ENCODE peak calls at places on chromosome 22, in ten cellular contexts. R is IMR-90, O is Peyer's patch, M is H1, B is heart left ventricle, H is A549, W is adrenal gland, X is transverse colon, G is ovary, T is breast epithelium. N is an unnamed sample.

GRCh38 chr22:47382164-47382890 is 619.9 kb downstream of the TBC1D22A start:
- DNase-seq in R (no peak), O (peak), M (no peak), B (no peak), H (no peak), W (no peak), X (no peak), G (no peak), T (peak), N (no peak)

GRCh38 chr22:32204211-32204855 is 540 bp downstream of the RFPL2 start:
- DNase-seq in R (no peak), O (no peak), M (peak), B (no peak), H (peak), W (no peak), X (no peak), G (no peak), T (no peak), N (no peak)

GRCh38 chr22:40720538-40721256 is 41.4 kb downstream of the MCHR1 start:
- DNase-seq in R (peak), O (no peak), M (no peak), B (no peak), H (no peak), W (no peak), X (no peak), G (no peak), T (no peak), N (peak)

GRCh38 chr22:36773935-36774334 is 2.0 kb downstream of the IFT27 start:
- DNase-seq in R (peak), O (no peak), M (no peak), B (no peak), H (peak), W (no peak), X (no peak), G (no peak), T (no peak), N (no peak)

GRCh38 chr22:16914006-16914405 is 88.8 kb upstream of the XKR3 start:
- DNase-seq in R (no peak), O (no peak), M (no peak), B (no peak), H (no peak), W (no peak), X (no peak), G (no peak), T (no peak), N (no peak)

GRCh38 chr22:23838686-23839468 is at the start of gene DERL3:
- DNase-seq in R (peak), O (peak), M (peak), B (peak), H (peak), W (peak), X (peak), G (peak), T (peak), N (peak)

GRCh38 chr22:46854125-46854870 is 91.8 kb downstream of the TBC1D22A start:
- DNase-seq in R (peak), O (no peak), M (no peak), B (no peak), H (no peak), W (peak), X (peak), G (no peak), T (no peak), N (peak)

GRCh38 chr22:33570110-33570509 is 350.2 kb downstream of the LARGE1 start:
- DNase-seq in R (no peak), O (no peak), M (no peak), B (no peak), H (no peak), W (no peak), X (no peak), G (no peak), T (no peak), N (no peak)

GRCh38 chr22:46075764-46076531 is 74.4 kb upstream of the PPARA start:
- DNase-seq in R (no peak), O (peak), M (no peak), B (no peak), H (no peak), W (peak), X (peak), G (no peak), T (peak), N (peak)

GRCh38 chr22:37561209-37562048 is 1.1 kb downstream of the CDC42EP1 start:
- DNase-seq in R (peak), O (peak), M (peak), B (peak), H (peak), W (peak), X (peak), G (peak), T (peak), N (peak)

GRCh38 chr22:24059793-24060192 is 48.7 kb downstream of the CABIN1 start:
- DNase-seq in R (no peak), O (no peak), M (no peak), B (no peak), H (no peak), W (no peak), X (no peak), G (no peak), T (no peak), N (no peak)

GRCh38 chr22:24133187-24133965 is 47.9 kb upstream of the SUSD2 start:
- DNase-seq in R (peak), O (no peak), M (no peak), B (no peak), H (no peak), W (no peak), X (no peak), G (peak), T (no peak), N (no peak)

GRCh38 chr22:33380789-33381530 is 322.8 kb upstream of the SYN3 start:
- DNase-seq in R (peak), O (no peak), M (no peak), B (no peak), H (peak), W (no peak), X (no peak), G (no peak), T (no peak), N (no peak)

GRCh38 chr22:23233084-23233501 is 52.8 kb downstream of the BCR start:
- DNase-seq in R (no peak), O (no peak), M (no peak), B (peak), H (no peak), W (no peak), X (no peak), G (no peak), T (no peak), N (no peak)

GRCh38 chr22:23418159-23418788 is 161.8 kb downstream of the IGLL1 start:
- DNase-seq in R (no peak), O (no peak), M (no peak), B (no peak), H (no peak), W (peak), X (no peak), G (no peak), T (no peak), N (no peak)

GRCh38 chr22:17871726-17872458 is 97.6 kb upstream of the BID start:
- DNase-seq in R (no peak), O (no peak), M (no peak), B (peak), H (no peak), W (no peak), X (no peak), G (no peak), T (no peak), N (no peak)

GRCh38 chr22:32202539-32203180 is 2.2 kb downstream of the RFPL2 start:
- DNase-seq in R (peak), O (peak), M (peak), B (no peak), H (peak), W (peak), X (peak), G (no peak), T (no peak), N (no peak)

GRCh38 chr22:41048791-41049717 is 43.3 kb upstream of the EP300 start:
- DNase-seq in R (peak), O (peak), M (peak), B (peak), H (no peak), W (peak), X (peak), G (peak), T (no peak), N (peak)

GRCh38 chr22:24512043-24512442 is 16.9 kb downstream of the UPB1 start:
- DNase-seq in R (no peak), O (no peak), M (no peak), B (no peak), H (no peak), W (no peak), X (no peak), G (no peak), T (no peak), N (no peak)

GRCh38 chr22:36764060-36764459 is 11.9 kb downstream of the IFT27 start:
- DNase-seq in R (no peak), O (no peak), M (no peak), B (peak), H (no peak), W (no peak), X (no peak), G (no peak), T (peak), N (no peak)

GRCh38 chr22:29629382-29630179 is 26.1 kb downstream of the NF2 start:
- DNase-seq in R (no peak), O (no peak), M (no peak), B (no peak), H (no peak), W (no peak), X (no peak), G (no peak), T (no peak), N (no peak)

GRCh38 chr22:29780781-29781676 is 13.9 kb downstream of the UQCR10 start:
- DNase-seq in R (peak), O (no peak), M (no peak), B (no peak), H (no peak), W (no peak), X (no peak), G (no peak), T (no peak), N (no peak)

GRCh38 chr22:29773233-29773632 is 6.1 kb downstream of the UQCR10 start:
- DNase-seq in R (peak), O (no peak), M (no peak), B (no peak), H (peak), W (peak), X (no peak), G (no peak), T (no peak), N (no peak)

GRCh38 chr22:17266261-17266971 is 47.2 kb upstream of the ADA2 start:
- DNase-seq in R (no peak), O (peak), M (peak), B (peak), H (no peak), W (no peak), X (peak), G (no peak), T (no peak), N (no peak)

GRCh38 chr22:47787501-47788227 is 1025.2 kb downstream of the TBC1D22A start:
- DNase-seq in R (no peak), O (no peak), M (peak), B (no peak), H (no peak), W (no peak), X (no peak), G (no peak), T (no peak), N (no peak)

GRCh38 chr22:17957683-17958082 is 66.7 kb downstream of the MICAL3 start:
- DNase-seq in R (peak), O (no peak), M (no peak), B (no peak), H (no peak), W (no peak), X (no peak), G (no peak), T (no peak), N (no peak)

GRCh38 chr22:41021655-41022454 is 70.5 kb upstream of the EP300 start:
- DNase-seq in R (peak), O (peak), M (peak), B (peak), H (peak), W (peak), X (peak), G (peak), T (peak), N (peak)

GRCh38 chr22:36452473-36453265 is 28.8 kb downstream of the TXN2 start:
- DNase-seq in R (no peak), O (no peak), M (no peak), B (no peak), H (no peak), W (no peak), X (no peak), G (no peak), T (no peak), N (no peak)

GRCh38 chr22:26323013-26323412 is 106.0 kb upstream of the ASPHD2 start:
- DNase-seq in R (no peak), O (no peak), M (no peak), B (no peak), H (no peak), W (no peak), X (no peak), G (no peak), T (no peak), N (no peak)

GRCh38 chr22:29030618-29031235 is 30.9 kb downstream of the C22orf31 start:
- DNase-seq in R (peak), O (peak), M (peak), B (peak), H (peak), W (peak), X (peak), G (peak), T (peak), N (peak)

GRCh38 chr22:37904572-37905533 is 1.2 kb upstream of the MICALL1 start:
- DNase-seq in R (peak), O (no peak), M (peak), B (no peak), H (peak), W (peak), X (peak), G (peak), T (no peak), N (peak)

GRCh38 chr22:26547837-26548236 is 35.6 kb upstream of the TFIP11 start:
- DNase-seq in R (no peak), O (no peak), M (no peak), B (no peak), H (no peak), W (no peak), X (no peak), G (no peak), T (no peak), N (no peak)

GRCh38 chr22:25709758-25710157 is 32.2 kb upstream of the MYO18B start:
- DNase-seq in R (no peak), O (no peak), M (no peak), B (no peak), H (no peak), W (no peak), X (no peak), G (no peak), T (no peak), N (no peak)

GRCh38 chr22:24937114-24937513 is 9.4 kb downstream of the LHFPL7 start:
- DNase-seq in R (no peak), O (no peak), M (no peak), B (no peak), H (no peak), W (no peak), X (no peak), G (no peak), T (no peak), N (no peak)

GRCh38 chr22:41356430-41357028 is 25.2 kb upstream of the TEF start:
- DNase-seq in R (no peak), O (no peak), M (no peak), B (no peak), H (no peak), W (no peak), X (no peak), G (no peak), T (no peak), N (no peak)

GRCh38 chr22:23533328-23533762 is 46.7 kb downstream of the IGLL1 start:
- DNase-seq in R (peak), O (peak), M (peak), B (no peak), H (peak), W (no peak), X (no peak), G (peak), T (peak), N (no peak)

DNA sequence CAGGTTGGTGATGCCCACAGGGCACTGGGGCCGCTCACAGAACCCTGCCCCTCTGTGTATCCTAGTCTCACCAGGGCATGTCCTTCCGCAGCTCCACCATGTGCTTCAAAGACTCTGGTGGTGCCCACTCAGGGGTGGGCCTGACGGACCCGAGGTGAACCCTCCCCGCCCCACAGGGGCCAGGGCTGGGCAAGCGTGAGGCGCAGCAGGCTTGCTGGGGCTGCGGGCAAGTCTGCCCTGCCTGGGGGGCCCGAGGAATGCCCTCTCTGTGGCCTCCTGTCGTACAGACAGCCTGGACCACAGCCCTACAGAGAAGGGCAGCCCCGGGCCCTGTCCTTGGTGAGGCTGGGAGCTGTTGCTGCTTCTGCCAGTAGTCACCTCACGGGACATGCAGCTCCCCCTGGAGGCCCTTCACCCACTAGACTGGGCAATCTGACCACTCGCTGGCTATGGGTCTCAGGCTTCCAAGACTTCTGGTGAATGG is 40.2 kb downstream of the TBX1 start:
- DNase-seq in R (peak), O (no peak), M (no peak), B (no peak), H (no peak), W (no peak), X (no peak), G (no peak), T (no peak), N (no peak)
- TF ChIP-seq CTCF in R (peak), O (no peak), M (peak), B (no peak), H (no peak), W (no peak), X (no peak), G (no peak), T (no peak), N (no peak)

GRCh38 chr22:44746836-44747519 is 5.4 kb upstream of the ARHGAP8 start:
- DNase-seq in R (peak), O (peak), M (no peak), B (no peak), H (no peak), W (no peak), X (peak), G (no peak), T (no peak), N (no peak)

GRCh38 chr22:44746061-44746789 is 6.2 kb upstream of the ARHGAP8 start:
- DNase-seq in R (no peak), O (no peak), M (no peak), B (no peak), H (no peak), W (no peak), X (no peak), G (no peak), T (no peak), N (no peak)

GRCh38 chr22:44741929-44742328 is 10.4 kb upstream of the ARHGAP8 start:
- DNase-seq in R (no peak), O (peak), M (peak), B (no peak), H (no peak), W (no peak), X (peak), G (no peak), T (no peak), N (no peak)

GRCh38 chr22:44743247-44743646 is 9.1 kb upstream of the ARHGAP8 start:
- DNase-seq in R (no peak), O (peak), M (no peak), B (no peak), H (no peak), W (no peak), X (no peak), G (no peak), T (no peak), N (no peak)

GRCh38 chr22:44743804-44744211 is 8.6 kb upstream of the ARHGAP8 start:
- DNase-seq in R (peak), O (no peak), M (no peak), B (no peak), H (no peak), W (no peak), X (no peak), G (no peak), T (no peak), N (no peak)
- TF ChIP-seq POLR2A in R (no peak), O (no peak), M (no peak), B (no peak), H (no peak), W (no peak), X (no peak), G (no peak), T (no peak), N (no peak)

DNA sequence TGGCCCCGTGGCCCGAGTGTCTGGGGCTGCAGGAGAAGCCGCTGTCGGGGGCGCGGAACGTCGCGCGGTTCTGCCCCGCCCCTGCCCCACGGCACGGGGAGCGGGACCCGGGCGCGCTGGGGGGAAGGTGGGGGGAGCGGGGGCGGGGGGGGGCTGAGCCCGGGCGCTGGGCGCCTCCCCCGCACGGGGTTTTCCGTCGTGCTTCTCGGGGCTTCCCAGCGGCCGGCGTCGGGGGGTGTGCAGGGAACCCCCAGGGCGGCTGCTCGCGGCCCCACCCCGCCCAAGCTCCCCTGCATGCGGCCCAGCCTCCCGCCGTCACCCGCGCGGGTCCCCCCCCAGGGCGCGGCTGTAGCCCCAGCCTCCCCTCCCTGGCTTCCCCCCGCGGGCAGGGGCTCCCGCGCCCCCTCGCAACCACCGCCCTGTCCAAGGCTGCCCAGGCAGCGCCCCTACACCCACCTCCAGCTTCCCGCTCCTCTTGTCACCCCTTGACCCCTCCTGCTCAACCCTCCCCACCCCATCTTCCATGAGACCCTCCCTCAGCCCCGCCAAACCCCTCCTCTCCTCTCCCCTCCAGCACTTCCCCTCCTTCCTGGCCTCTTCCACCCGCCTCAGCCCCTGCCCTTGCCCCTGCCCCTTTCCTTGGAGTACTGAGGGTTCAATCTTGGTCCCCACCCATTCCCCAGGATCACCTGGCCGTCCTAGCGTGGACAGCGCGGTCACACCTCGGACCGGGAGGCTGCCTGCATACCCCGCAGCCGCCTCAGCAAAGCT is 1.7 kb downstream of the IL17REL start:
- DNase-seq in R (no peak), O (peak), M (peak), B (no peak), H (no peak), W (no peak), X (peak), G (no peak), T (no peak), N (no peak)
- H3K4me3 ChIP-seq in R (no peak), O (no peak), M (no peak), B (no peak), H (no peak), W (no peak), X (no peak), G (no peak), T (no peak), N (no peak)

GRCh38 chr22:21078916-21079315 is 33.2 kb downstream of the LRRC74B start:
- DNase-seq in R (no peak), O (no peak), M (no peak), B (no peak), H (no peak), W (peak), X (no peak), G (no peak), T (no peak), N (no peak)
- TF ChIP-seq CTCF in R (no peak), O (no peak), M (no peak), B (no peak), H (no peak), W (no peak), X (no peak), G (no peak), T (no peak), N (no peak)

GRCh38 chr22:49113758-49114157 is 713.9 kb downstream of the BRD1 start:
- DNase-seq in R (no peak), O (no peak), M (no peak), B (no peak), H (no peak), W (peak), X (no peak), G (no peak), T (no peak), N (no peak)
- TF ChIP-seq POLR2A in R (no peak), O (no peak), M (no peak), B (no peak), H (no peak), W (no peak), X (no peak), G (no peak), T (no peak), N (no peak)

GRCh38 chr22:42932197-42932519 is 75.1 kb upstream of the ARFGAP3 start:
- DNase-seq in R (no peak), O (no peak), M (no peak), B (no peak), H (no peak), W (no peak), X (no peak), G (no peak), T (no peak), N (no peak)

GRCh38 chr22:42934338-42934737 is 77.3 kb upstream of the ARFGAP3 start:
- DNase-seq in R (no peak), O (no peak), M (no peak), B (no peak), H (no peak), W (no peak), X (no peak), G (no peak), T (no peak), N (no peak)

GRCh38 chr22:42933783-42934144 is 76.7 kb upstream of the ARFGAP3 start:
- DNase-seq in R (peak), O (no peak), M (no peak), B (no peak), H (peak), W (no peak), X (no peak), G (no peak), T (no peak), N (no peak)

GRCh38 chr22:42931421-42932196 is 74.5 kb upstream of the ARFGAP3 start:
- DNase-seq in R (peak), O (no peak), M (no peak), B (no peak), H (no peak), W (no peak), X (no peak), G (no peak), T (no peak), N (no peak)

GRCh38 chr22:42932857-42933782 is 76.0 kb upstream of the ARFGAP3 start:
- DNase-seq in R (peak), O (no peak), M (no peak), B (peak), H (no peak), W (no peak), X (no peak), G (no peak), T (no peak), N (no peak)
- H3K4me3 ChIP-seq in R (no peak), O (no peak), M (no peak), B (no peak), H (no peak), W (no peak), X (no peak), G (no peak), T (no peak), N (no peak)

GRCh38 chr22:39234157-39234793 is 10.5 kb downstream of the PDGFB start:
- DNase-seq in R (no peak), O (no peak), M (peak), B (peak), H (no peak), W (peak), X (no peak), G (no peak), T (no peak), N (no peak)
- TF ChIP-seq CTCF in R (no peak), O (no peak), M (no peak), B (no peak), H (no peak), W (no peak), X (no peak), G (no peak), T (no peak), N (no peak)